ENCODE peak calls at places on chromosomes 1 and 21, in ten cellular contexts. J is T-helper 22 cell, N is head of caudate nucleus, X is NT2/D1, S is GM10248, F is iris pigment epithelial cell, U is M059J, V is psoas muscle, C is cardiac muscle cell, B is right cardiac atrium. G is an unnamed sample.

GRCh38 chr1:163974120-163974519 is 584.9 kb upstream of the PBX1 start:
- DNase-seq in B (no peak), F (no peak), C (no peak), X (no peak), N (no peak), S (no peak), U (no peak), J (no peak), V (no peak), G (no peak)

GRCh38 chr21:20592482-20592881 is 405.7 kb upstream of the NCAM2 start:
- DNase-seq in V (no peak), N (no peak), U (no peak), X (no peak), C (no peak), S (no peak), F (peak; percentile 0), B (no peak), J (no peak), G (no peak)

GRCh38 chr1:43552813-43553212 is 22.1 kb downstream of the PTPRF start:
- DNase-seq in B (peak; percentile 65), F (no peak), C (no peak), X (no peak), S (no peak), N (peak; percentile 95), J (no peak), V (no peak), U (no peak), G (no peak)

GRCh38 chr1:6441586-6441985 is 17.0 kb downstream of the ESPN start:
- DNase-seq in B (no peak), C (no peak), F (no peak), N (no peak), S (no peak), J (no peak), X (no peak), U (no peak), V (no peak), G (no peak)

GRCh38 chr1:184422490-184423233 is 35.8 kb downstream of the C1orf21 start:
- DNase-seq in F (peak; percentile 31), V (no peak), C (no peak), X (no peak), B (no peak), J (no peak), S (no peak), N (no peak), U (no peak), G (no peak)

GRCh38 chr1:226873771-226874578 is 3.6 kb downstream of the PSEN2 start:
- DNase-seq in V (no peak), B (no peak), J (no peak), F (no peak), N (no peak), U (no peak), X (no peak), C (no peak), S (no peak), G (no peak)

GRCh38 chr21:28444567-28444966 is 548.1 kb downstream of the LTN1 start:
- DNase-seq in X (no peak), U (peak; percentile 22), F (peak; percentile 34), S (no peak), C (no peak), N (no peak), J (no peak), V (no peak), B (no peak), G (no peak)

GRCh38 chr1:30642391-30643120 is 80.8 kb downstream of the MATN1 start:
- DNase-seq in B (no peak), U (no peak), X (no peak), F (no peak), N (no peak), V (no peak), J (no peak), S (no peak), C (no peak), G (no peak)

GRCh38 chr21:37561506-37561905 is 194.9 kb downstream of the DYRK1A start:
- DNase-seq in S (no peak), X (no peak), C (no peak), F (no peak), V (no peak), B (no peak), J (no peak), U (no peak), N (peak; percentile 24), G (no peak)

GRCh38 chr1:7705048-7705907 is 65.8 kb upstream of the VAMP3 start:
- DNase-seq in X (no peak), N (peak; percentile 88), V (peak; percentile 53), S (no peak), C (no peak), J (peak; percentile 43), F (no peak), B (peak; percentile 38), U (no peak), G (peak; percentile 35)

GRCh38 chr1:201463071-201463552 is 5.9 kb downstream of the PHLDA3 start:
- DNase-seq in J (no peak), U (peak; percentile 58), N (peak; percentile 88), X (no peak), C (peak; percentile 47), B (no peak), V (peak; percentile 51), S (no peak), F (no peak), G (no peak)